ENCODE peak calls at places on chromosomes 13 and 19, in four cellular contexts. Y is colonic mucosa; Q is naive thymus-derived CD4-positive, alpha-beta T cell; V is tibial nerve. D is an unnamed sample. For H3K4me1 and H3K27me3, the result is how much of the 10 kb centered on the place peaks cover.

GRCh38 chr19:13033819-13034611 is 38.7 kb downstream of the NFIX start:
- DNase-seq in Q (no peak), V (no peak), Y (peak), D (no peak)

GRCh38 chr13:99033814-99034213 is 56.0 kb upstream of the DOCK9 start:
- DNase-seq in Q (peak), V (no peak), Y (no peak), D (no peak)

GRCh38 chr19:48506138-48506733 is 5.4 kb downstream of the LMTK3 start:
- DNase-seq in V (no peak), Y (no peak), Q (peak), D (no peak)

GRCh38 chr13:80705371-80706163 is 364.6 kb upstream of the SPRY2 start:
- DNase-seq in Q (no peak), V (no peak), Y (no peak), D (peak)

GRCh38 chr19:40611900-40612698 is 10.9 kb downstream of the LTBP4 start:
- DNase-seq in V (no peak), Y (no peak), Q (no peak), D (peak)

GRCh38 chr19:16867211-16867610 is 21.6 kb upstream of the F2RL3 start:
- DNase-seq in V (no peak), Q (no peak), Y (no peak), D (no peak)

GRCh38 chr19:28485300-28485699 is 727.7 kb downstream of the UQCRFS1 start:
- DNase-seq in Y (peak), V (no peak), Q (no peak), D (peak)

GRCh38 chr19:16203256-16204004 is 5.7 kb downstream of the AP1M1 start:
- DNase-seq in Y (no peak), V (no peak), Q (no peak), D (peak)

GRCh38 chr13:70339738-70340137 is 231.5 kb upstream of the KLHL1 start:
- DNase-seq in Y (peak), V (no peak), Q (no peak), D (no peak)

GRCh38 chr13:29749401-29750177 is 100.8 kb downstream of the UBL3 start:
- DNase-seq in Y (no peak), Q (no peak), V (no peak), D (no peak)

GRCh38 chr13:26656919-26657318 is 99.4 kb downstream of the WASF3 start:
- DNase-seq in Q (no peak), V (no peak), Y (no peak), D (no peak)

GRCh38 chr19:13579388-13580060 is 73.2 kb upstream of the CACNA1A start:
- DNase-seq in Y (no peak), Q (no peak), V (no peak), D (no peak)

GRCh38 chr13:27425151-27425917 is 915 bp downstream of the GTF3A start:
- DNase-seq in Y (peak), Q (peak), V (no peak), D (no peak)

GRCh38 chr13:93535256-93535655 is 308.6 kb downstream of the GPC6 start:
- DNase-seq in V (no peak), Y (no peak), Q (no peak), D (no peak)

GRCh38 chr13:75318138-75318833 is 163.7 kb downstream of the TBC1D4 start:
- DNase-seq in V (no peak), Q (no peak), Y (no peak), D (no peak)

GRCh38 chr13:87235621-87236020 is 435.6 kb upstream of the SLITRK5 start:
- DNase-seq in Q (no peak), Y (no peak), V (no peak), D (no peak)

GRCh38 chr19:1213391-1214286 is 8.1 kb downstream of the STK11 start:
- DNase-seq in Q (peak), Y (peak), V (no peak), D (peak)

GRCh38 chr13:62360609-62361008 is 945.0 kb upstream of the PCDH20 start:
- DNase-seq in Q (no peak), Y (no peak), V (no peak), D (no peak)

GRCh38 chr13:23289917-23290357 is 109.2 kb downstream of the SGCG start:
- DNase-seq in Y (no peak), Q (no peak), V (no peak), D (no peak)

GRCh38 chr13:94696171-94696570 is 16.2 kb downstream of the SOX21 start:
- DNase-seq in Q (no peak), V (no peak), Y (no peak), D (no peak)

GRCh38 chr13:72983085-72983768 is 75.6 kb upstream of the KLF5 start:
- DNase-seq in V (no peak), Q (no peak), Y (peak), D (no peak)

GRCh38 chr13:75864718-75865117 is 228.6 kb downstream of the LMO7 start:
- DNase-seq in Y (no peak), Q (no peak), V (no peak), D (no peak)

GRCh38 chr13:24706886-24707585 is 26.8 kb downstream of the ATP12A start:
- DNase-seq in Y (no peak), V (no peak), Q (no peak), D (no peak)

GRCh38 chr19:7921302-7921954 is 1.3 kb downstream of the SNAPC2 start:
- DNase-seq in V (no peak), Q (no peak), Y (no peak), D (no peak)

GRCh38 chr19:7921955-7922840 is 2.1 kb downstream of the SNAPC2 start:
- DNase-seq in Q (no peak), V (no peak), Y (no peak), D (no peak)

GRCh38 chr19:7924241-7924640 is 1.7 kb downstream of the CTXN1 start:
- DNase-seq in Q (no peak), Y (no peak), V (no peak), D (no peak)

GRCh38 chr19:7923295-7924191 is 2.4 kb downstream of the CTXN1 start:
- DNase-seq in V (no peak), Y (no peak), Q (no peak), D (no peak)

DNA sequence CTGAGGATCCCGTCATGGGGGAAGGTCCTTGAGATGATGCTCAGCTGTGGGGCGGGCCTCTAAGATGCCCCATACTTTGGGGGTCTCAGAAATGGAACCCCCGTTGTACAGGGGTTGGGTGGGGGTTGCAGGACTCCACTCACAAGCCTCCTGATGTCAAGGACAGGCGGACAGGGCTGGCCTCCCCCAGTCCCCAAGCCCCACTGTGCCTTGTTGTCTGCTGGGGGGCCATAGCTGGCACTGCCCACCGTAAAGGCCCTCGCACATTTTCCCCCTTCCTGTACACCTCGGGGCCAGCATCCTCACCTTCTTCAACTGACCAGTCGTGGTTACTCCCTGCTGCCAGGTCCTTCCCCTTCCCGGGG is 2.7 kb downstream of the SNAPC2 start:
- DNase-seq in V (no peak), Y (no peak), Q (no peak), D (no peak)
- H3K4me1 ChIP-seq in V (under half), Y (under half), Q (under half), D (under half)

DNA sequence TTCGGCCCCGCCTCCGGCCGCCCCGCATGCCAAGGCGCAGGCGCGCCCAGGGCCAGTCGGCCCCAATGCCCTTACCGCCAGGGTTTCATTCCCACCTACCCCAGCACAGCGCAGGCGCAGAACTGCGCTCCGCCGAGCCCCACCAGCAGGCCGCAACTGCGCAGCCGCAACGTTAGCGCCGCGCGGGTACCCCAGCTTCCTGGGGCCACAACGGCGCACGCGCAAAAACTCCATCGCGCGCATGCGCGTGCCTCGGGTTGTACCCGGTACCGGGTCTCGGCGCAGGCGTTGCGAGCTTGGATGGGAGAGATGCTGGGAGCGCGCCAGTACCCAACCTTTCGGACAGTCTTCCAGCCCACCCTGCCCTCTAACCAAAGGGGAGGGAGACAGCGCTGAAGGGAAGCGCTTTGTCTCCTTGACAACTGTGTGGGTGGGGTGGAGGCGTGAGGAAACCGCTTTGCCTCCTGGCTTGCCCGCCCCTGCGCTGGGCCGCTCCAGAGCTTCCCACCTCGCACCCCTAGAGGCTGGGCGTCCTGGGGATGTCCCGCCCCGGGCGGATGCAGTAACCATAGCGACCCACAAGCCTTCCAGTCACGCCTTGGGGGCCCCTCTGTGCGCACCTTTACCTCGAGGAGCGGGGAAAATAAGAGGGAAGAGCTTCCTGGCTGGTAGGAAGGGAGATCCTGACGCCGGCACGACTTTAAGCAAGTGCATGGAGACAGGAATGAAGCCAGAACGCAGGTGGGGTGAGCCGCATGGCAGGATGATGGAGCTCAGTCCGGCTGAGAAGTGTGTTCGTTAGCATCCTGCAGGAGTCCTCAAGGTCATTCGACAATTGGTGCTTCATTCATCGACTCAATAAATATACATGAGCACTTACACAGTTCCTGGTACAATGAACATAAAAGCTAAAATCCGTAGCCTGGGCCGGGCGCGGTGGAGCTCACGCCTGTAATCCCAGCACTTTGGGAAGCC is 525 bp upstream of the MYPOP start:
- DNase-seq in V (peak), Q (peak), Y (peak), D (peak)
- H3K27ac ChIP-seq in V (peak), Q (peak), Y (peak), D (peak)

GRCh38 chr19:54045771-54046170 is 17.9 kb downstream of the VSTM1 start:
- DNase-seq in Y (no peak), V (no peak), Q (no peak), D (no peak)

GRCh38 chr19:54035215-54036178 is 28.2 kb downstream of the VSTM1 start:
- DNase-seq in V (no peak), Y (no peak), Q (no peak), D (no peak)

GRCh38 chr19:54041969-54042606 is 21.6 kb downstream of the VSTM1 start:
- DNase-seq in Q (no peak), V (no peak), Y (no peak), D (no peak)

GRCh38 chr19:54042989-54043388 is 20.7 kb downstream of the VSTM1 start:
- DNase-seq in Q (no peak), Y (no peak), V (no peak), D (no peak)

GRCh38 chr19:54040003-54040402 is 23.7 kb downstream of the VSTM1 start:
- DNase-seq in Y (no peak), V (no peak), Q (no peak), D (no peak)
- H3K27me3 ChIP-seq in Y (under half), V (under half), Q (under half), D (under half)

GRCh38 chr13:103884139-103884723 is 818.0 kb upstream of the SLC10A2 start:
- DNase-seq in Y (no peak), Q (no peak), V (no peak), D (no peak)
- H3K4me1 ChIP-seq in Y (under half), Q (under half), V (under half), D (under half)

DNA sequence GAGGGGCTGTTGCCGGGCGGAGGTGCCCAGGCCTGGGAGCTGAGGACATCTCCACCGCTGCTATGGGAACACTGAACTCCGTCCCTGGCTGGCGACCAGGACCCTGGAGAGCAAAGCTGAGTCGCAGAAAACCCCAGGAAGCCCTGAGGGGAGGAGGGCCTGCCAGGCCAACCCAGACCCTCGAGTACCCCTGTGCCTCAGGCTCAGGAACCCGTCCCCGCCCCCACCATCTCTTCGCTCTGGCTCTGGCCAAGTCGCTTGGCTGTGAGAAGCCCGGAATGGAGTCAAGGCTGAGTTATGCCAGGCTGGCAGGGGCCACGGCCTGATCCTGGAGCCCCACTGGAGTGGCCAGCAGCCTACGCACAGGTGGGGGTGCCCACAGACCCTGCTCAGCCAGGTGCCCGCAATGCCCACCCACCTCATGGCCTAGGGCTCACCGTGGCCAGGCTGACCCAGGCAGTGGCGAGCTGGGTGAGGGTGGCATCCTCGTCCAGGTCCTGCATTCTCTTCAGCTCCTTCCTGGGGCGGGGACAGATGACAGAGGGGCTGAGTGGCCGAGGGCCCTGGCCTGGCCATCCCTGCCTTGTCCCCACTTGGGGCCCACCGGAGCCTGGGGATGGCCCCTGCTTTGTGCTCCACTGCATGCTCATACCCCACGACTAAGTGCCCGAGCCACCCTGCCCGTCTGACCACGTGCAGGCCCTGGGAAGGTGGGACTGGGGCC is 8.5 kb upstream of the CERS1 start:
- DNase-seq in Y (no peak), V (no peak), Q (no peak), D (no peak)
- H3K27ac ChIP-seq in Y (no peak), V (no peak), Q (no peak), D (no peak)

GRCh38 chr19:5495792-5496191 is 40.6 kb downstream of the ZNRF4 start:
- DNase-seq in Y (no peak), V (no peak), Q (no peak), D (no peak)

GRCh38 chr19:5492281-5492812 is 37.1 kb downstream of the ZNRF4 start:
- DNase-seq in V (no peak), Y (no peak), Q (no peak), D (peak)

GRCh38 chr19:5494780-5495179 is 39.6 kb downstream of the ZNRF4 start:
- DNase-seq in Q (no peak), Y (no peak), V (no peak), D (no peak)

GRCh38 chr19:5491565-5491964 is 36.3 kb downstream of the ZNRF4 start:
- DNase-seq in V (no peak), Y (no peak), Q (no peak), D (no peak)

DNA sequence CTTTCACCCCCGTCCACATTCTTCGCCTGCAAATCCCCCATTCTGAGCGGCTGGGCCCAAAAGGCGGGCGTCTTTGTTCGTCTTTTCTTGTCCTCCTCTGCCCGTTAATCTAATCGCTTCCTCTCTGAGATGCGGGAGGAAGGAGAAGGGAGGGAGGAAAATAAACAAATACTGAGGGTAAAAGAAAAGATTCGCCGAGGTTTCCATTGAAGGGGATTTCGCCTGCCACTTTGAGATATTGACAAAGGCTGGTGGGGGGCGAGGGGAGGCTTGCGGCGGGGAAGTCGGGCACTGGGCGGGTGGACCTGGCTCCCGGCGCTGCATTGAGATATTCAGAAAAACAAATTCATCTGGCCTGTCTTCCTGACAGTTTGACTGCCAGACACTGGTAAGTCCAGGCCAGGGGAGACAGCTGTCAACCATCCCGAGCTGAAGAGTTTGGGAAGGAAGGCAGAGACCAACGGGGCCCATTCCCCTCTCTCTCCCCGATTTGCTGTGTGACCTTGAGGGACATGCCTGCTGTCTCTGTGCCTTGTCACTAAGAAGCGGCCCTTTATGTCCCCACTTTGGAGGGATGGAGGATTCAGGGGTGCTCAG is 37.7 kb downstream of the ZNRF4 start:
- DNase-seq in Q (no peak), V (no peak), Y (no peak), D (no peak)
- H3K27me3 ChIP-seq in Q (under half), V (half or more), Y (under half), D (under half)

GRCh38 chr19:42275517-42275916 is 6.5 kb downstream of the CIC start:
- DNase-seq in Q (no peak), Y (no peak), V (no peak), D (no peak)
- H3K4me1 ChIP-seq in Q (under half), Y (under half), V (half or more), D (half or more)

D was measured in upper lobe of left lung.